ENCODE peak calls at places on chromosomes 16 and 17, in eight cellular contexts. J is left ventricle myocardium inferior, H is mammary epithelial cell, N is AG09309, X is neural progenitor cell, U is stomach, O is tibial artery, Y is gastrocnemius medialis. B is an unnamed sample.

GRCh38 chr16:26395700-26396099 is 671.0 kb upstream of the C16orf82 start:
- DNase-seq in Y (no peak), H (no peak), O (no peak), X (no peak), U (no peak), J (no peak), N (no peak), B (no peak)

GRCh38 chr17:59160203-59161025 is 4.9 kb downstream of the PRR11 start:
- DNase-seq in N (no peak), U (no peak), X (no peak), Y (no peak), J (no peak), O (no peak), H (no peak), B (no peak)

GRCh38 chr16:52546291-52546941 is 527 bp downstream of the TOX3 start:
- DNase-seq in J (no peak), H (no peak), N (no peak), U (no peak), X (peak; percentile 52), O (no peak), Y (no peak), B (peak; percentile 78)

GRCh38 chr17:50469005-50469605 is 425 bp upstream of the CHAD start:
- DNase-seq in H (no peak), J (no peak), N (no peak), U (no peak), Y (peak; percentile 2), O (no peak), X (peak; percentile 39), B (no peak)

GRCh38 chr16:57648125-57648524 is 19.7 kb downstream of the ADGRG1 start:
- DNase-seq in J (no peak), O (no peak), U (no peak), Y (no peak), N (no peak), H (no peak), X (no peak), B (no peak)

GRCh38 chr17:45440161-45440859 is 7.6 kb upstream of the ARHGAP27 start:
- DNase-seq in H (no peak), O (peak; percentile 44), Y (no peak), J (no peak), X (no peak), U (no peak), N (no peak), B (no peak)

GRCh38 chr16:86034421-86034919 is 135.5 kb downstream of the IRF8 start:
- DNase-seq in N (no peak), Y (no peak), U (no peak), J (no peak), O (no peak), H (no peak), X (no peak), B (peak; percentile 18)

GRCh38 chr16:51374346-51374745 is 223.3 kb upstream of the SALL1 start:
- DNase-seq in H (peak; percentile 46), X (no peak), O (no peak), N (peak; percentile 72), Y (no peak), U (no peak), J (no peak), B (no peak)

GRCh38 chr16:57824880-57825279 is 22.6 kb upstream of the KIFC3 start:
- DNase-seq in N (no peak), X (no peak), U (no peak), J (no peak), Y (no peak), H (peak; percentile 41), O (no peak), B (peak; percentile 44)

GRCh38 chr17:68711858-68712257 is 110.7 kb upstream of the FAM20A start:
- DNase-seq in J (no peak), O (no peak), X (no peak), N (no peak), H (no peak), U (no peak), Y (no peak), B (no peak)

GRCh38 chr17:41563607-41564006 is 8.3 kb downstream of the KRT9 start:
- DNase-seq in X (no peak), O (no peak), Y (no peak), H (no peak), J (no peak), N (no peak), U (no peak), B (no peak)

GRCh38 chr17:63826468-63827001 is 696 bp upstream of the PSMC5 start:
- DNase-seq in X (peak; percentile 49), J (peak; percentile 27), Y (no peak), U (no peak), N (no peak), O (no peak), H (no peak), B (no peak)

GRCh38 chr17:65078441-65079160 is 22.1 kb upstream of the GNA13 start:
- DNase-seq in O (no peak), U (peak; percentile 25), J (no peak), H (peak; percentile 64), N (no peak), Y (no peak), X (no peak), B (no peak)

GRCh38 chr17:10013360-10014112 is 108.5 kb upstream of the RCVRN start:
- DNase-seq in Y (no peak), J (no peak), U (no peak), O (peak; percentile 54), X (no peak), N (no peak), H (no peak), B (no peak)

GRCh38 chr17:34420254-34420766 is 57.3 kb upstream of the CCL1 start:
- DNase-seq in U (peak; percentile 68), J (peak; percentile 43), N (no peak), H (peak; percentile 26), Y (peak; percentile 18), O (no peak), X (peak; percentile 77), B (peak; percentile 73)

GRCh38 chr17:74380086-74380958 is 13.0 kb downstream of the GPR142 start:
- DNase-seq in X (peak; percentile 37), O (peak; percentile 83), U (peak; percentile 70), N (no peak), Y (peak; percentile 51), J (no peak), H (peak; percentile 77), B (no peak)
- TF ChIP-seq CTCF in X (no peak), O (no peak), U (peak; percentile 24), N (no peak), Y (no peak), J (no peak), H (peak; percentile 43), B (no peak)

GRCh38 chr16:67247698-67248400 is 568 bp upstream of the FHOD1 start:
- DNase-seq in O (no peak), U (no peak), X (no peak), J (no peak), Y (no peak), H (no peak), N (no peak), B (no peak)

GRCh38 chr16:67249762-67250327 is 1.1 kb downstream of the SLC9A5 start:
- DNase-seq in U (no peak), X (no peak), Y (no peak), H (no peak), J (no peak), O (no peak), N (no peak), B (no peak)

GRCh38 chr16:67246945-67247697 is at the start of gene FHOD1:
- DNase-seq in O (peak; percentile 99), J (peak; percentile 99), N (peak; percentile 70), X (peak; percentile 98), Y (peak; percentile 98), H (peak; percentile 94), U (peak; percentile 99), B (peak; percentile 99)

GRCh38 chr16:67249178-67249759 is 490 bp downstream of the SLC9A5 start:
- DNase-seq in X (no peak), U (no peak), O (no peak), J (no peak), H (no peak), N (no peak), Y (no peak), B (no peak)

DNA sequence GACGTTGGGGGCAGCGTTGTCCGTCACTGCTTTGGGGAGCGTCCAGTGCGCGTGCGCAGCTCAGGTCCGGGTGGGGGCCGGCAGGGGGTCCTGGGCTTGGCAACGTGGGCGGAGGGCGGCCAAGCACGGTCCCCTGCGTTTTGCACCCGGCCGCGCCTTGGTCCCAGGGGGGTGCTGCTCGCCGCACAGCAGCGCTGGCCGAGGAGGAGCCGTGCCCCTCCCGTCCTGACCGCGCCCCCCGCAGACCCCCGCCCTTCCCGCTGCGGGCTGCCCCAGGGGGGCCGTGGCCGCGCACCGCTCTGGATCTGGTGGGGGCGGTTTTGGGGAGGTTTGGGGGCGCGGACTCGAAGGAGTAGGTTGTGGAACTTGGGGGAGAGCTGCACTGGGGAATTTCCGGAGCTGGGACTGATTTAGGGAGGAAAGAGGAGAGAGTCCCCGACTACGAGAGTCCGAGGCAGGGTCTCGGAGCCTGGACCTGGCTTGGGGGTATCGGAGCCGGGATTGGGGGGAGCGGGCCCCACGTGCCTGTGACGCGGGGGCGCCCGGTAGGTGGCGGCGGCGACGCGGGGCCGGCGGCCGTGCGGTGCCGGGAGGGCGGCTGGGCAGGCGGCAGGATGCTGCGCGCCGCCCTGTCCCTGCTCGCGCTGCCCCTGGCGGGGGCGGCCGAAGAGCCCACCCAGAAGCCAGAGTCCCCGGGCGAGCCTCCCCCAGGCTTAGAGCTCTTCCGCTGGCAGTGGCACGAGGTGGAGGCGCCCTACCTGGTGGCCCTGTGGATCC is at the start of gene SLC9A5:
- DNase-seq in H (no peak), X (peak; percentile 71), N (no peak), U (no peak), O (no peak), Y (no peak), J (peak; percentile 32), B (peak; percentile 43)
- H3K4me3 ChIP-seq in H (peak within 1 kb of the TSS; percentile 43), X (peak within 1 kb of the TSS; percentile 64), N (peak within 1 kb of the TSS; percentile 45), U (peak within 1 kb of the TSS; percentile 85), O (peak within 1 kb of the TSS; percentile 70), Y (peak within 1 kb of the TSS; percentile 84), J (peak within 1 kb of the TSS; percentile 88), B (peak within 1 kb of the TSS; percentile 97)

DNA sequence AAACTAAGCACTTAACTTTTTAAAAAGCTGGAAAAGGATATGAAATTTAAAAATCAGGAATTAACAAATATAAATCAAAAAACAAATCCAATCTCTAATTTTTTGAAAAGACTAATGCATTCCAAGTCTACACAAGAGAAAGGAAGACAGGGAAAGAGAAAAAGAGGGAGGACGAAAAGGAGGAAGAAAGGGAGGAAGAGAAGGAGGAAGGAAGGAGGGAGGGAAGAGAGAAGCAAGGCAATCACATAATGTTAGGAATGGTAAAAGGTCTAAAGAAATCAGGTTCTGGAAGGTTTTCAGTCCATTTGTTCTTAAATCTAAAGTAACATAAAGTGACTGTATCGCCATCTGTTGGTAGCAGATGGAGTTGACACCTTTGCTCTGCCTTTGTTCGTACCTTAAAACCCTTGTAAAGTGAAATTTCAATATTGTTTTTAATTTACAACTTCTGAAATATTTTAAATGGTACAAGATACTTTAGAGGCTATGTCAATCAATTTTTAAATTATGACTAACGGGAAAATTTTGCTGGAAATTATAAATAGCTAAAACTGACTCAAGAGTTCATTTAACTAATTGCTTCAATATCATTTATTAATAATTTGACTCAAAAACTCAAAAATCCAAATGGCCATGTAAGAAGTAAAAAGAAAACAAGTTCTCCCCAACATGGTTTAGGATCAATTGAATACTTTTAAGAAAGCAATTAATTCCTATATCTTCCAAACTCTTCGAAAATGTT is 20.4 kb upstream of the CDYL2 start:
- DNase-seq in X (peak; percentile 71), N (peak; percentile 23), U (peak; percentile 39), J (no peak), Y (no peak), O (no peak), H (peak; percentile 24), B (no peak)
- TF ChIP-seq CTCF in X (peak; percentile 89), N (peak; percentile 73), U (peak; percentile 45), J (peak; percentile 80), Y (peak; percentile 58), O (peak; percentile 37), H (peak; percentile 75), B (peak; percentile 53)

GRCh38 chr17:77528516-77529327 is 388.0 kb downstream of the SEC14L1 start:
- DNase-seq in U (no peak), X (peak; percentile 86), J (peak; percentile 25), Y (no peak), H (no peak), N (no peak), O (peak; percentile 52), B (peak; percentile 56)
- H3K4me3 ChIP-seq in U (peak overlapping the region; percentile 39), X (peak overlapping the region; percentile 55), J (peak overlapping the region; percentile 62), Y (no peak overlapping the region), H (peak overlapping the region; percentile 31), N (peak overlapping the region; percentile 33), O (peak overlapping the region; percentile 29), B (no peak overlapping the region)